ENCODE peak calls at places on chromosomes 2 and 18, in four cellular contexts. One of them, this sample, is unnamed.

GRCh38 chr2:26273501-26273900 is 28.8 kb downstream of the HADHB start:
- DNase-seq in stimulated activated naive CD8-positive, alpha-beta T cell treated with anti-CD3 and anti-CD28 coated beads, Interleukin-15, amount 100 ng/mL, for 72 hours: no peak
- DNase-seq in Right ventricle myocardium superior: no peak
- DNase-seq in activated T-helper 1 cell treated with Interleukin-2 at 50 U/mL for 16 hours: no peak
- DNase-seq in this sample: no peak

GRCh38 chr2:209663149-209663548 is 108.5 kb upstream of the UNC80 start:
- DNase-seq in activated T-helper 1 cell treated with Interleukin-2 at 50 U/mL for 16 hours: no peak
- DNase-seq in Right ventricle myocardium superior: no peak
- DNase-seq in stimulated activated naive CD8-positive, alpha-beta T cell treated with anti-CD3 and anti-CD28 coated beads, Interleukin-15, amount 100 ng/mL, for 72 hours: no peak
- DNase-seq in this sample: no peak

GRCh38 chr18:4130734-4131719 is 324.1 kb downstream of the DLGAP1 start:
- DNase-seq in Right ventricle myocardium superior: no peak
- DNase-seq in stimulated activated naive CD8-positive, alpha-beta T cell treated with anti-CD3 and anti-CD28 coated beads, Interleukin-15, amount 100 ng/mL, for 72 hours: no peak
- DNase-seq in activated T-helper 1 cell treated with Interleukin-2 at 50 U/mL for 16 hours: no peak
- DNase-seq in this sample: no peak

GRCh38 chr2:156147594-156148330 is 184.8 kb downstream of the NR4A2 start:
- DNase-seq in Right ventricle myocardium superior: no peak
- DNase-seq in activated T-helper 1 cell treated with Interleukin-2 at 50 U/mL for 16 hours: no peak
- DNase-seq in stimulated activated naive CD8-positive, alpha-beta T cell treated with anti-CD3 and anti-CD28 coated beads, Interleukin-15, amount 100 ng/mL, for 72 hours: no peak
- DNase-seq in this sample: no peak

GRCh38 chr2:171712051-171712450 is 24.8 kb downstream of the DYNC1I2 start:
- DNase-seq in activated T-helper 1 cell treated with Interleukin-2 at 50 U/mL for 16 hours: no peak
- DNase-seq in Right ventricle myocardium superior: no peak
- DNase-seq in stimulated activated naive CD8-positive, alpha-beta T cell treated with anti-CD3 and anti-CD28 coated beads, Interleukin-15, amount 100 ng/mL, for 72 hours: no peak
- DNase-seq in this sample: no peak

GRCh38 chr2:1727101-1727771 is 17.1 kb downstream of the PXDN start:
- DNase-seq in stimulated activated naive CD8-positive, alpha-beta T cell treated with anti-CD3 and anti-CD28 coated beads, Interleukin-15, amount 100 ng/mL, for 72 hours: no peak
- DNase-seq in Right ventricle myocardium superior: no peak
- DNase-seq in activated T-helper 1 cell treated with Interleukin-2 at 50 U/mL for 16 hours: no peak
- DNase-seq in this sample: no peak

GRCh38 chr2:109258376-109258775 is 129.4 kb downstream of the SH3RF3 start:
- DNase-seq in Right ventricle myocardium superior: no peak
- DNase-seq in activated T-helper 1 cell treated with Interleukin-2 at 50 U/mL for 16 hours: no peak
- DNase-seq in stimulated activated naive CD8-positive, alpha-beta T cell treated with anti-CD3 and anti-CD28 coated beads, Interleukin-15, amount 100 ng/mL, for 72 hours: no peak
- DNase-seq in this sample: no peak

GRCh38 chr2:125516496-125517109 is 1139.4 kb upstream of the GYPC start:
- DNase-seq in Right ventricle myocardium superior: no peak
- DNase-seq in activated T-helper 1 cell treated with Interleukin-2 at 50 U/mL for 16 hours: no peak
- DNase-seq in stimulated activated naive CD8-positive, alpha-beta T cell treated with anti-CD3 and anti-CD28 coated beads, Interleukin-15, amount 100 ng/mL, for 72 hours: no peak
- DNase-seq in this sample: no peak

GRCh38 chr2:162029287-162029901 is 44.6 kb downstream of the DPP4 start:
- DNase-seq in Right ventricle myocardium superior: peak
- DNase-seq in activated T-helper 1 cell treated with Interleukin-2 at 50 U/mL for 16 hours: no peak
- DNase-seq in stimulated activated naive CD8-positive, alpha-beta T cell treated with anti-CD3 and anti-CD28 coated beads, Interleukin-15, amount 100 ng/mL, for 72 hours: no peak
- DNase-seq in this sample: no peak

GRCh38 chr2:165016772-165017411 is 61.6 kb upstream of the SLC38A11 start:
- DNase-seq in stimulated activated naive CD8-positive, alpha-beta T cell treated with anti-CD3 and anti-CD28 coated beads, Interleukin-15, amount 100 ng/mL, for 72 hours: peak
- DNase-seq in activated T-helper 1 cell treated with Interleukin-2 at 50 U/mL for 16 hours: no peak
- DNase-seq in Right ventricle myocardium superior: no peak
- DNase-seq in this sample: no peak

GRCh38 chr18:37566479-37567060 is 972 bp upstream of the CELF4 start:
- DNase-seq in Right ventricle myocardium superior: no peak
- DNase-seq in activated T-helper 1 cell treated with Interleukin-2 at 50 U/mL for 16 hours: no peak
- DNase-seq in stimulated activated naive CD8-positive, alpha-beta T cell treated with anti-CD3 and anti-CD28 coated beads, Interleukin-15, amount 100 ng/mL, for 72 hours: no peak
- DNase-seq in this sample: no peak

GRCh38 chr2:213122730-213123129 is 28.7 kb downstream of the IKZF2 start:
- DNase-seq in stimulated activated naive CD8-positive, alpha-beta T cell treated with anti-CD3 and anti-CD28 coated beads, Interleukin-15, amount 100 ng/mL, for 72 hours: no peak
- DNase-seq in Right ventricle myocardium superior: no peak
- DNase-seq in activated T-helper 1 cell treated with Interleukin-2 at 50 U/mL for 16 hours: no peak
- DNase-seq in this sample: no peak

GRCh38 chr2:242010567-242011513 is 141.3 kb downstream of the RTP5 start:
- DNase-seq in stimulated activated naive CD8-positive, alpha-beta T cell treated with anti-CD3 and anti-CD28 coated beads, Interleukin-15, amount 100 ng/mL, for 72 hours: peak
- DNase-seq in activated T-helper 1 cell treated with Interleukin-2 at 50 U/mL for 16 hours: no peak
- DNase-seq in Right ventricle myocardium superior: no peak
- DNase-seq in this sample: no peak

GRCh38 chr2:86636842-86637241 is 13.2 kb upstream of the RNF103 start:
- DNase-seq in activated T-helper 1 cell treated with Interleukin-2 at 50 U/mL for 16 hours: no peak
- DNase-seq in stimulated activated naive CD8-positive, alpha-beta T cell treated with anti-CD3 and anti-CD28 coated beads, Interleukin-15, amount 100 ng/mL, for 72 hours: no peak
- DNase-seq in Right ventricle myocardium superior: no peak
- DNase-seq in this sample: no peak

GRCh38 chr2:186757009-186757408 is 63.1 kb downstream of the FAM171B start:
- DNase-seq in stimulated activated naive CD8-positive, alpha-beta T cell treated with anti-CD3 and anti-CD28 coated beads, Interleukin-15, amount 100 ng/mL, for 72 hours: no peak
- DNase-seq in Right ventricle myocardium superior: no peak
- DNase-seq in activated T-helper 1 cell treated with Interleukin-2 at 50 U/mL for 16 hours: no peak
- DNase-seq in this sample: no peak

GRCh38 chr18:72672364-72673151 is 128.4 kb upstream of the CBLN2 start:
- DNase-seq in activated T-helper 1 cell treated with Interleukin-2 at 50 U/mL for 16 hours: no peak
- DNase-seq in Right ventricle myocardium superior: no peak
- DNase-seq in stimulated activated naive CD8-positive, alpha-beta T cell treated with anti-CD3 and anti-CD28 coated beads, Interleukin-15, amount 100 ng/mL, for 72 hours: peak
- DNase-seq in this sample: no peak

GRCh38 chr18:45447364-45448265 is 167.7 kb upstream of the SLC14A2 start:
- DNase-seq in Right ventricle myocardium superior: no peak
- DNase-seq in stimulated activated naive CD8-positive, alpha-beta T cell treated with anti-CD3 and anti-CD28 coated beads, Interleukin-15, amount 100 ng/mL, for 72 hours: no peak
- DNase-seq in activated T-helper 1 cell treated with Interleukin-2 at 50 U/mL for 16 hours: no peak
- DNase-seq in this sample: no peak

GRCh38 chr2:30969006-30969405 is 161.8 kb upstream of the CAPN13 start:
- DNase-seq in stimulated activated naive CD8-positive, alpha-beta T cell treated with anti-CD3 and anti-CD28 coated beads, Interleukin-15, amount 100 ng/mL, for 72 hours: no peak
- DNase-seq in activated T-helper 1 cell treated with Interleukin-2 at 50 U/mL for 16 hours: no peak
- DNase-seq in Right ventricle myocardium superior: no peak
- DNase-seq in this sample: no peak

GRCh38 chr18:10705786-10706185 is 180.0 kb downstream of the NAPG start:
- DNase-seq in stimulated activated naive CD8-positive, alpha-beta T cell treated with anti-CD3 and anti-CD28 coated beads, Interleukin-15, amount 100 ng/mL, for 72 hours: no peak
- DNase-seq in Right ventricle myocardium superior: no peak
- DNase-seq in activated T-helper 1 cell treated with Interleukin-2 at 50 U/mL for 16 hours: no peak
- DNase-seq in this sample: no peak

GRCh38 chr2:96642564-96643350 is at the start of gene FER1L5:
- DNase-seq in stimulated activated naive CD8-positive, alpha-beta T cell treated with anti-CD3 and anti-CD28 coated beads, Interleukin-15, amount 100 ng/mL, for 72 hours: no peak
- DNase-seq in Right ventricle myocardium superior: no peak
- DNase-seq in activated T-helper 1 cell treated with Interleukin-2 at 50 U/mL for 16 hours: no peak
- DNase-seq in this sample: no peak